ENCODE peak calls at places on chromosome 10, in six cellular contexts. L, C, K, O, W and F are unnamed samples. For H3K36me3 and H3K4me1, the result is how much of the 10 kb centered on the place peaks cover.

GRCh38 chr10:129495697-129496096 is 28.7 kb downstream of the MGMT start:
- DNase-seq in K (no peak), L (no peak), C (peak), O (no peak), W (no peak), F (no peak)

GRCh38 chr10:62050941-62051433 is 149.5 kb downstream of the ARID5B start:
- DNase-seq in W (peak), O (peak), C (no peak), L (peak), K (peak), F (no peak)

GRCh38 chr10:29603516-29603915 is 31.3 kb downstream of the SVIL start:
- DNase-seq in W (no peak), O (no peak), K (no peak), L (no peak), C (no peak), F (no peak)

GRCh38 chr10:11330383-11331020 is 280.9 kb downstream of the USP6NL start:
- DNase-seq in K (peak), O (no peak), W (no peak), L (no peak), C (no peak), F (no peak)

GRCh38 chr10:84994722-84995121 is 666.3 kb downstream of the CCSER2 start:
- DNase-seq in K (no peak), W (no peak), C (no peak), O (no peak), L (no peak), F (no peak)

GRCh38 chr10:48806282-48806681 is 121.6 kb downstream of the WDFY4 start:
- DNase-seq in O (no peak), C (no peak), L (no peak), W (no peak), K (no peak), F (no peak)

GRCh38 chr10:34548466-34548865 is 266.6 kb downstream of the PARD3 start:
- DNase-seq in W (no peak), K (no peak), L (no peak), C (no peak), O (no peak), F (no peak)

GRCh38 chr10:5800782-5801181 is 12.5 kb downstream of the GDI2 start:
- DNase-seq in L (peak), K (no peak), C (no peak), W (no peak), O (no peak), F (no peak)

GRCh38 chr10:33223326-33224014 is 111.0 kb downstream of the NRP1 start:
- DNase-seq in O (no peak), C (no peak), L (no peak), K (peak), W (no peak), F (no peak)

GRCh38 chr10:129743738-129744133 is 220.3 kb downstream of the EBF3 start:
- DNase-seq in L (no peak), W (peak), O (peak), C (no peak), K (no peak), F (no peak)

GRCh38 chr10:101467286-101467770 is 113.4 kb downstream of the BTRC start:
- DNase-seq in C (peak), L (peak), K (peak), O (peak), W (no peak), F (peak)

GRCh38 chr10:35640951-35641429 is 1.1 kb downstream of the FZD8 start:
- DNase-seq in O (peak), L (peak), C (peak), W (peak), K (peak), F (peak)

GRCh38 chr10:6071181-6072175 is 9.3 kb upstream of the IL2RA start:
- DNase-seq in K (no peak), O (no peak), C (no peak), L (no peak), W (peak), F (no peak)

GRCh38 chr10:110426294-110427153 is 71.2 kb upstream of the DUSP5 start:
- DNase-seq in O (no peak), K (peak), C (no peak), W (no peak), L (peak), F (no peak)

GRCh38 chr10:76559889-76560215 is 1077.8 kb downstream of the KCNMA1 start:
- DNase-seq in W (no peak), C (no peak), L (peak), K (peak), O (no peak), F (no peak)

GRCh38 chr10:127337801-127338200 is 141.4 kb upstream of the INSYN2A start:
- DNase-seq in W (no peak), C (no peak), O (no peak), L (no peak), K (no peak), F (no peak)

GRCh38 chr10:10208156-10208555 is 809.5 kb upstream of the CELF2 start:
- DNase-seq in O (peak), C (no peak), K (no peak), L (no peak), W (no peak), F (no peak)

GRCh38 chr10:128011059-128011979 is 104.4 kb downstream of the PTPRE start:
- DNase-seq in K (peak), L (peak), W (peak), O (peak), C (peak), F (peak)

GRCh38 chr10:97765201-97765600 is 6.6 kb downstream of the SFRP5 start:
- DNase-seq in W (no peak), K (no peak), C (no peak), O (no peak), L (no peak), F (no peak)

GRCh38 chr10:70176441-70176840 is 6.1 kb upstream of the SAR1A start:
- DNase-seq in K (peak), W (no peak), L (peak), C (no peak), O (no peak), F (no peak)

GRCh38 chr10:100889546-100889945 is 23.2 kb upstream of the SLF2 start:
- DNase-seq in O (no peak), C (no peak), W (no peak), L (no peak), K (peak), F (no peak)

GRCh38 chr10:624605-625334 is 64.7 kb downstream of the DIP2C start:
- DNase-seq in K (peak), C (peak), O (peak), L (peak), W (no peak), F (peak)

GRCh38 chr10:62581351-62581750 is 207.2 kb downstream of the ZNF365 start:
- DNase-seq in W (no peak), O (no peak), C (no peak), L (no peak), K (peak), F (no peak)

GRCh38 chr10:29680091-29680490 is 45.3 kb upstream of the SVIL start:
- DNase-seq in W (no peak), C (no peak), K (no peak), O (no peak), L (no peak), F (no peak)

GRCh38 chr10:60825520-60825919 is 47.2 kb downstream of the CDK1 start:
- DNase-seq in O (no peak), K (no peak), W (no peak), C (no peak), L (no peak), F (no peak)

GRCh38 chr10:114346176-114347031 is 57.9 kb downstream of the AFAP1L2 start:
- DNase-seq in C (no peak), L (no peak), K (no peak), O (no peak), W (no peak), F (no peak)

DNA sequence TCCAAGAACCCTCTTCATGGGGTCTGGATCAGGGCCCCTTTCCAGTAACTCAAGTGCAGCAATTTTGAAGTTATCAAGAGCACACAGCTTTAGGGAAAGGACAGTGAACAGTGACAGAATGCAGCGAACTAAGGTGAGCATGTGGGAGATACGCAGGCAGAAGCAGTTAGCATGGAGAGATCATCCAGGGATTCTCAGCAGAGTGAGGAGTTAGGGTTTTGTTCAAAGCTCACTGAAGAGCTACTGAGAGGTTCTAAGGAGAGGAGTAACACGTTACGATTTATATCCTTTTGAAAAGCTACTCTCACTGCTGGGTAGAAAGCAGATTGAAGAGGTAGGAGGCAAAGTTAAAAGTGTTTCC is 83.6 kb upstream of the MPP7 start:
- DNase-seq in C (no peak), O (no peak), W (no peak), L (no peak), K (no peak), F (no peak)
- TF ChIP-seq CTCF in C (no peak), O (no peak), W (no peak), L (no peak), K (no peak), F (no peak)

GRCh38 chr10:133283931-133284330 is 7.3 kb upstream of the ADAM8 start:
- DNase-seq in L (no peak), W (no peak), C (no peak), K (no peak), O (no peak), F (no peak)
- H3K36me3 ChIP-seq in L (half or more), W (half or more), C (under half), K (under half), O (under half), F (under half)

DNA sequence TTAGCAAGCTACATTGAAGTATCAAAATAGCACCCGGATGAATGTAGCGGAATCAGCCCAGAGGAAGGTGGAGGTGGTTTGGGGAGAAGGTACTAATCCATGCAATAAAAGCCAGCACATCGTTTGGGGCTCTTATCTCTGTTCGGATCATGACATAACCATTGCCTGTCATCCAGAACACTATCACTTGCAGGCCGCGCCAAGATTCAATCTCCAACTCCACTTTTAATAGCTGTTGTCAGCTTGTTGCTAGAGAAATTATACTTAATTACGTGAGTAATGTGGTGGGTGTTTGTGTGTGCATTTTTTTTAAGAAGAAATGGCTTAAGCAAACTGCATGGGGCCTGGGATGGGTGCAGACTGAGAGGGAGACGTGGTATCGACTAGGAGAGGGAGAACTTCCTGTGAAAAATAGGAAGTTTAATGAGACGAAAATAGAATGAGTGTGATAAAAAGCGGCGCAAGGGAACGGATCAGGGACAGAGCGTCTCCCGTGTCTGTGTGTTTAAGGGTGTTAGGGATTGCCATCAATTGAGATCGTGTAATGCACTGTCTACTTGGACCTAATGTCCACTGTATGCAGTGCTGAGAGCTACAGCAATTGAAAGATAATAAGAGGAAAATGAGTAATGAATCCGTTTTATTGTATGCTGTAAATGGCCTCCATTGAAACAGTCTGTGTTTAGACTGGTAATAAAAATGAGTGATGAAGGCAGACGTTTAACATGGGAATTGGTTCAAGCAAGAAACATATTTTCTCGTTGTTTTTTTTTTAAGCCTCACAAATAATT is 27.6 kb upstream of the SFMBT2 start:
- DNase-seq in K (no peak), L (no peak), W (no peak), C (no peak), O (no peak), F (no peak)
- H3K4me1 ChIP-seq in K (under half), L (under half), W (under half), C (under half), O (under half), F (under half)

DNA sequence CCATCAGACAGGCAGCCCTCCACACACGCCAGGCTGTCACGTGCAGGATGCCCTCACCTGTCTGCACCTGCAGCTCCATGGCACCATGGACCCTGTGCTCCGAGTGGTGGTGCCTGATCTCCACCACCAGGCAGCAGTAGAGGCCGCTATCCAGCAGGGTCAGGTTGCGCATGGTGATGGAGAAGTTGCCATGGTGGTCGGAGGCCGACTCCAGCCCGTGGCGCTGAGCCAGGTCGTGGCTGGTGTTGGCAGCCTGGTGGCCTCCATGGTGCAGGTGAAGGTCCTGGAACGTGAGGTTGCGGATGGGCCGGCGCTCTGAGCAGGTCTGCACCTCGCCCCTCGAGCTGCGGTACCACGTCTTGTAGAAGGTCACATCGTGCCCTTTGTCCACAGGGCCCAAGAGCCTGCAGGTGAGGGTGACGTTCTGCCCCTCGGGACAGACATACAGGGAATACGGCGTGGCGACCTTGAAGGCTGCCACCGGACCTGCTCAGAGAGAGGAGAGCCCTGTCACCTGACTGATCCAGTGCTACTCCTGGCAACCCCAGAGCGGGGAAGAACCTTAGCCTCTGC is 11.7 kb downstream of the VSIR start:
- DNase-seq in O (no peak), C (no peak), W (no peak), K (no peak), L (no peak), F (no peak)
- TF ChIP-seq CTCF in O (no peak), C (no peak), W (no peak), K (no peak), L (no peak), F (no peak)

DNA sequence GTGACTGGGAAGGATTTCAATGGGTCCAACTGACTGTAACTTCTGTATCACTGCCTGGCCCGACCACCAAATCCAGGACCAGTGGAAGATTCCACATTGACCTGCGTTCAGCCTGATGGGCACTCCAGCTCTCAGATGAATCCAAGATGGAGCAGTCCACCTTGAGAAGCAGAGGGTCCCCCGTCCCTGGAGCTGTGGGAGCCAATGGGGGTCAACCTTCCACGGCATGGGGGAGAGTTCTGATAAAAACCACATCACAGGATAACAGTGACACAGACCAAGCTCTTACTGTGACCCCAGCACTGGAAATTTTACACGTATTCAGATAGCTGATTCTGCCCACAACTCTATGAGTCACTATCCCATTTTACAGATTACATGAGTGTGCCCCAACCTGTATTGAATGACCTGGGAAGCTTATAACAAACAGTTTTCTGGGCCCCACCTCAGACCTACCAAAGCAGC is 11.2 kb downstream of the ZCCHC24 start:
- DNase-seq in L (peak), K (peak), C (peak), W (no peak), O (peak), F (no peak)
- H3K36me3 ChIP-seq in L (half or more), K (under half), C (under half), W (under half), O (under half), F (under half)

GRCh38 chr10:79326361-79327089 is 20.7 kb upstream of the PPIF start:
- DNase-seq in C (no peak), W (no peak), K (no peak), L (no peak), O (no peak), F (no peak)

GRCh38 chr10:79322616-79323566 is 24.4 kb upstream of the PPIF start:
- DNase-seq in W (peak), C (no peak), O (no peak), K (peak), L (peak), F (peak)

GRCh38 chr10:79323602-79324001 is 23.7 kb upstream of the PPIF start:
- DNase-seq in L (no peak), K (no peak), C (no peak), O (no peak), W (no peak), F (no peak)

GRCh38 chr10:79321951-79322350 is 25.3 kb upstream of the PPIF start:
- DNase-seq in C (no peak), O (no peak), W (no peak), K (no peak), L (no peak), F (no peak)

GRCh38 chr10:79324032-79324695 is 23.1 kb upstream of the PPIF start:
- DNase-seq in L (no peak), C (peak), O (no peak), W (no peak), K (no peak), F (no peak)
- H3K4me1 ChIP-seq in L (under half), C (under half), O (under half), W (under half), K (under half), F (under half)

GRCh38 chr10:89214766-89215165 is 7.6 kb upstream of the CH25H start:
- DNase-seq in C (no peak), K (no peak), L (no peak), W (no peak), O (no peak), F (no peak)

GRCh38 chr10:89215511-89215910 is 8.4 kb upstream of the CH25H start:
- DNase-seq in K (no peak), W (no peak), L (peak), O (no peak), C (no peak), F (no peak)

GRCh38 chr10:89216056-89216455 is 8.9 kb upstream of the CH25H start:
- DNase-seq in W (no peak), C (no peak), K (no peak), L (no peak), O (no peak), F (no peak)

GRCh38 chr10:89219512-89220218 is 12.5 kb upstream of the CH25H start:
- DNase-seq in W (no peak), C (no peak), L (no peak), K (no peak), O (no peak), F (no peak)

GRCh38 chr10:89217057-89217990 is 10.2 kb upstream of the CH25H start:
- DNase-seq in W (peak), O (peak), L (peak), K (peak), C (peak), F (peak)
- TF ChIP-seq CTCF in W (no peak), O (peak), L (peak), K (peak), C (peak), F (peak)